ENCODE peak calls at places on chromosome 9, in six cellular contexts. W is HCT116, O is K562, D is GM12878, Z is HepG2, J is upper lobe of left lung. L is an unnamed sample.

GRCh38 chr9:108095496-108095895 is 605.9 kb upstream of the KLF4 start:
- ATAC-seq in W (no peak), O (no peak), D (no peak), Z (no peak), J (no peak), L (no peak)

GRCh38 chr9:115395511-115396021 is 277.6 kb upstream of the TNC start:
- ATAC-seq in W (no peak), O (no peak), D (peak; percentile 39), Z (no peak), J (no peak), L (no peak)

GRCh38 chr9:81227507-81228245 is 461.7 kb downstream of the TLE1 start:
- ATAC-seq in W (no peak), O (no peak), D (no peak), Z (no peak), J (no peak), L (no peak)

GRCh38 chr9:98380065-98380681 is 124.7 kb upstream of the TBC1D2 start:
- ATAC-seq in W (peak; percentile 70), O (no peak), D (peak; percentile 54), Z (peak; percentile 45), J (peak; percentile 35), L (no peak)

GRCh38 chr9:93886911-93887310 is 68.2 kb downstream of the BARX1 start:
- ATAC-seq in W (no peak), O (no peak), D (no peak), Z (no peak), J (no peak), L (no peak)

GRCh38 chr9:134167530-134167931 is 3.2 kb upstream of the RNU6ATAC start:
- ATAC-seq in W (no peak), O (no peak), D (no peak), Z (no peak), J (no peak), L (no peak)

GRCh38 chr9:76537150-76537646 is 78.2 kb downstream of the GCNT1 start:
- ATAC-seq in W (no peak), O (no peak), D (no peak), Z (no peak), J (no peak), L (peak; percentile 38)

GRCh38 chr9:79774356-79774755 is 202.6 kb downstream of the TLE4 start:
- ATAC-seq in W (no peak), O (no peak), D (no peak), Z (no peak), J (no peak), L (no peak)

GRCh38 chr9:97904725-97905124 is 17.6 kb downstream of the TRMO start:
- ATAC-seq in W (no peak), O (no peak), D (no peak), Z (no peak), J (no peak), L (no peak)

GRCh38 chr9:70600479-70600878 is 186.0 kb upstream of the KLF9 start:
- ATAC-seq in W (no peak), O (no peak), D (no peak), Z (no peak), J (no peak), L (no peak)

GRCh38 chr9:133057006-133057405 is 4.8 kb upstream of the CEL start:
- ATAC-seq in W (no peak), O (no peak), D (no peak), Z (no peak), J (no peak), L (no peak)

GRCh38 chr9:127926961-127927456 is 3.6 kb downstream of the PIP5KL1 start:
- ATAC-seq in W (peak; percentile 34), O (no peak), D (no peak), Z (no peak), J (no peak), L (no peak)

GRCh38 chr9:114050646-114051045 is 27.5 kb downstream of the AMBP start:
- ATAC-seq in W (no peak), O (no peak), D (no peak), Z (no peak), J (no peak), L (no peak)

GRCh38 chr9:18438300-18438925 is 35.5 kb upstream of the ADAMTSL1 start:
- ATAC-seq in W (no peak), O (no peak), D (no peak), Z (peak; percentile 90), J (no peak), L (peak; percentile 55)

GRCh38 chr9:5671711-5672353 is 42.9 kb downstream of the RIC1 start:
- ATAC-seq in W (peak; percentile 94), O (peak; percentile 26), D (peak; percentile 87), Z (peak; percentile 50), J (no peak), L (no peak)

GRCh38 chr9:135885100-135885853 is 22.1 kb downstream of the CAMSAP1 start:
- ATAC-seq in W (no peak), O (no peak), D (no peak), Z (no peak), J (no peak), L (no peak)

GRCh38 chr9:35657327-35658143 is at the start of gene RMRP:
- ATAC-seq in W (peak; percentile 89), O (peak; percentile 96), D (peak; percentile 93), Z (peak; percentile 90), J (peak; percentile 98), L (peak; percentile 93)

GRCh38 chr9:108047264-108047663 is 557.7 kb upstream of the KLF4 start:
- ATAC-seq in W (no peak), O (no peak), D (no peak), Z (no peak), J (no peak), L (no peak)

GRCh38 chr9:7976856-7977255 is 177.3 kb upstream of the DMAC1 start:
- ATAC-seq in W (no peak), O (no peak), D (peak; percentile 27), Z (no peak), J (no peak), L (no peak)

GRCh38 chr9:69463497-69464068 is 138.6 kb downstream of the ENTREP1 start:
- ATAC-seq in W (no peak), O (no peak), D (no peak), Z (no peak), J (no peak), L (no peak)

GRCh38 chr9:69466151-69466550 is 141.1 kb downstream of the ENTREP1 start:
- ATAC-seq in W (no peak), O (no peak), D (no peak), Z (no peak), J (no peak), L (no peak)

GRCh38 chr9:69462394-69462793 is 137.4 kb downstream of the ENTREP1 start:
- ATAC-seq in W (no peak), O (no peak), D (no peak), Z (no peak), J (no peak), L (no peak)

GRCh38 chr9:69468380-69468779 is 143.4 kb downstream of the ENTREP1 start:
- ATAC-seq in W (no peak), O (no peak), D (no peak), Z (no peak), J (no peak), L (no peak)

DNA sequence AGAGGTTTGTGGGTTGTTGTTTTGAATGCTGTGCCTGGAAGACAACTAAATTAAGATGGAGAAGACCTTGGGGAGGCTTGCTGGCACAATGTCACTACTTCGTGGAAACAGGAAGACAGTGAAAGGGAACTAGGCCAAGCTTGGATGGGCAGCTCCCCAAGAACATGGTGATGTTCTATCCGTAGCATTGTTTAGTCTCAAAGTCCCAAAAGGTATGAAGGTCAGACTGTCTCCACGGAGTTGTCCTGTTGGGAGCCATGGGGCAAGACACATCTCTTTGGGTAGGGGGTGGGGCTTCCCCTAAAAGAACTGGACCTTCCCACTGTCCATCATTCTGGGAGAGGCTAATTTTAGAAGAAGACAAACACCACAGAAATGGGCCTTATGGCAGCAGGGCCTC is 140.5 kb downstream of the ENTREP1 start:
- ATAC-seq in W (no peak), O (no peak), D (no peak), Z (no peak), J (no peak), L (peak; percentile 70)
- TF ChIP-seq POLR2AphosphoS5 in W (no peak), O (no peak), D (no peak), Z (no peak), J (no peak), L (no peak)

DNA sequence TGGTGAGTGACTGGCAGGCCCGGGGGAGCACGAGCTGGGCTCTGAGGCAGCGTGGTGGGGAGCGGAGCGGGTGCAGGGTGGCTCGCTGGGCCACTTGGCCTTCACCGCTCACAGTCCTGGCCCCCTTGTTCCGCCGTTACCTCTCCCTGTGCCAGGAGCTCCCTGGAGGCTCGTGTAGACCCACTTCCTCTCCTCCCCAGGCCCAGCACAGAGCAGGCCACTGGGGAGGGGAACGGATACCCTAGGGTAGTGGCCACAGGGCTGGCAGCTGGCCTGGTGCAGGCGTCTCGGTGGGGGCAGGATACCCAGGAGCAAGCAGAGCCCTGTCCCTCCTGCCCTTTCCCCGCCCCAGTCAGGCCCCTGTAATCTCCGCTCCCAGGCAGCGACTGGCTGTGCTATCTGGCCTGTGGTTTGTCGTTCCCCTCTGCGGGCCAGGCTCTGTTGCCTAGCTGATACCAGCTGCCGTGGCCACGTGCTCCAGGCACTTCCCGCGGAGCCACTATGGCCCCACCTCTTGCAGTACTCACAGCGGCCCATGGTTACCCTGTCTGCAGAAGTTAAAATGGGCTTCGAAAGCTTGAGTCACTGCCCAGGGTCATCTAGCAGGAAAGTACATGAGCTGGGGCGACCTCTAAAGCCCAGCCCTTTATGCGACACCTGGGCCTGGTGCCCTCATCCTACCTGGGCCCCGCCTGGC is 11.6 kb upstream of the DOLPP1 start:
- ATAC-seq in W (no peak), O (peak; percentile 98), D (peak; percentile 96), Z (no peak), J (peak; percentile 78), L (peak; percentile 55)
- TF ChIP-seq POLR2A in W (no peak), O (no peak), D (peak; percentile 75), Z (no peak), J (no peak), L (no peak)

GRCh38 chr9:86723351-86723750 is 224.0 kb downstream of the GAS1 start:
- ATAC-seq in W (no peak), O (no peak), D (no peak), Z (no peak), J (no peak), L (no peak)

GRCh38 chr9:86724528-86724927 is 222.8 kb downstream of the GAS1 start:
- ATAC-seq in W (no peak), O (no peak), D (no peak), Z (no peak), J (no peak), L (no peak)

GRCh38 chr9:86722706-86723075 is 224.6 kb downstream of the GAS1 start:
- ATAC-seq in W (no peak), O (no peak), D (no peak), Z (no peak), J (no peak), L (peak; percentile 42)

GRCh38 chr9:86720893-86721698 is 226.2 kb downstream of the GAS1 start:
- ATAC-seq in W (no peak), O (no peak), D (no peak), Z (no peak), J (no peak), L (peak; percentile 70)

GRCh38 chr9:86721843-86722705 is 225.2 kb downstream of the GAS1 start:
- ATAC-seq in W (no peak), O (no peak), D (no peak), Z (no peak), J (no peak), L (peak; percentile 73)
- H3K4me3 ChIP-seq in W (no peak overlapping the region), O (no peak overlapping the region), D (no peak overlapping the region), Z (no peak overlapping the region), J (no peak overlapping the region), L (no peak overlapping the region)

DNA sequence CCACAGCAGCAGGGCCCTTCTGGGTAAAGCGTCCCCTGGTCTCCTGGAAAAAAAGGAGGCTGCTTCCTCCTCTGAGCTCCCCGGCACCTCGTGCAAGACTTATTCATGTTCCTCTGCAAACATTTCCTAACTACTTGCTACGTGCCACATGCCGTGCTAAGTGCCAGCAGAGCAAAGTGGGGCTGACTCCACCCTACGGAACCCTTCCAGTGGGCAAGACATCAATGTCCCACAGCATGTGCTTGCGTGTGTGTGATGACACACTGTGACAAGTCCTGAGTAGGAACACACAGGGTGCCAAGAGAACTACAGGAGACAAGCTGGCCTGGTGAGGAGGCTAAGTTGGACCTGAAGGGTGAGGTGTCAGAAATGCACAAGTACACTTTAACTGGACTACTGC is 57.4 kb downstream of the SEMA4D start:
- ATAC-seq in W (no peak), O (no peak), D (no peak), Z (no peak), J (peak; percentile 88), L (peak; percentile 56)
- TF ChIP-seq POLR2AphosphoS5 in W (no peak), O (no peak), D (no peak), Z (no peak), J (peak; percentile 77), L (no peak)